ENCODE peak calls at places on chromosomes 6 and 20, in five cellular contexts. S is HT1080; O is stimulated activated CD4-positive, alpha-beta T cell treated with anti-CD3 and anti-CD28 coated beads, Interleukin-15, amount 100 ng/mL, for 1 hour; E is foreskin fibroblast; M is activated CD8-positive, alpha-beta T cell treated with anti-CD3 and anti-CD28 coated beads, Interleukin-2, amount 10 ng/mL, durations not matched to agents 7 days and 5 days. T is an unnamed sample.

GRCh38 chr20:53124075-53124532 is 151.9 kb downstream of the TSHZ2 start:
- DNase-seq in S (no peak), O (no peak), E (no peak), M (no peak), T (no peak)

GRCh38 chr6:137111296-137112066 is 62.0 kb downstream of the IL22RA2 start:
- DNase-seq in S (no peak), O (no peak), E (no peak), M (no peak), T (no peak)

GRCh38 chr20:62202083-62202395 is 18.0 kb downstream of the HRH3 start:
- DNase-seq in S (no peak), O (no peak), E (peak), M (no peak), T (no peak)

GRCh38 chr20:48238326-48238725 is 453.0 kb upstream of the SULF2 start:
- DNase-seq in S (peak), O (no peak), E (peak), M (no peak), T (no peak)

GRCh38 chr20:37398750-37399621 is 53.0 kb downstream of the SRC start:
- DNase-seq in S (no peak), O (no peak), E (no peak), M (no peak), T (no peak)

GRCh38 chr6:137749595-137750215 is 117.4 kb upstream of the TNFAIP3 start:
- DNase-seq in S (no peak), O (no peak), E (no peak), M (no peak), T (no peak)

GRCh38 chr6:11432713-11433450 is 104.7 kb upstream of the TMEM170B start:
- DNase-seq in S (peak), O (no peak), E (peak), M (no peak), T (no peak)

GRCh38 chr20:13610205-13610604 is 28.5 kb downstream of the TASP1 start:
- DNase-seq in S (no peak), O (no peak), E (no peak), M (no peak), T (no peak)

GRCh38 chr6:84344005-84344404 is 116.6 kb upstream of the CEP162 start:
- DNase-seq in S (no peak), O (no peak), E (no peak), M (no peak), T (no peak)

GRCh38 chr6:41055149-41055548 is 2.1 kb downstream of the APOBEC2 start:
- DNase-seq in S (no peak), O (no peak), E (no peak), M (no peak), T (no peak)

GRCh38 chr6:25193865-25194679 is 85.1 kb upstream of the CARMIL1 start:
- DNase-seq in S (no peak), O (no peak), E (no peak), M (no peak), T (no peak)

GRCh38 chr20:55777641-55778040 is 227.7 kb downstream of the CBLN4 start:
- DNase-seq in S (no peak), O (no peak), E (no peak), M (no peak), T (no peak)

GRCh38 chr6:109623288-109623687 is 67.7 kb downstream of the AK9 start:
- DNase-seq in S (no peak), O (no peak), E (peak), M (no peak), T (no peak)

GRCh38 chr6:33298773-33299236 is at the start of gene RGL2:
- DNase-seq in S (no peak), O (peak), E (peak), M (peak), T (peak)

GRCh38 chr20:14582855-14583254 is 245.4 kb upstream of the FLRT3 start:
- DNase-seq in S (peak), O (no peak), E (peak), M (no peak), T (no peak)

GRCh38 chr20:50220894-50221266 is 30.2 kb downstream of the CEBPB start:
- DNase-seq in S (no peak), O (no peak), E (no peak), M (no peak), T (no peak)

GRCh38 chr6:25179051-25179778 is 100.0 kb upstream of the CARMIL1 start:
- DNase-seq in S (no peak), O (no peak), E (peak), M (no peak), T (no peak)

GRCh38 chr20:3661060-3661820 is 2.0 kb downstream of the GFRA4 start:
- DNase-seq in S (no peak), O (no peak), E (no peak), M (no peak), T (no peak)

GRCh38 chr20:33770005-33770404 is 38.2 kb downstream of the ZNF341 start:
- DNase-seq in S (no peak), O (no peak), E (no peak), M (no peak), T (no peak)

GRCh38 chr20:61748376-61748775 is 317.3 kb downstream of the TAF4 start:
- DNase-seq in S (no peak), O (no peak), E (peak), M (no peak), T (no peak)